ENCODE peak calls at places on chromosome 17, in nine cellular contexts. U, C, L, S, H, K, J, N and D are unnamed samples.

GRCh38 chr17:63358111-63358839 is 87.8 kb downstream of the CYB561 start:
- DNase-seq in U (no peak), C (no peak), L (no peak), S (no peak), H (no peak), K (no peak), J (no peak), N (no peak), D (no peak)

GRCh38 chr17:37368577-37368976 is 7.2 kb upstream of the C17orf78 start:
- DNase-seq in U (no peak), C (no peak), L (no peak), S (no peak), H (no peak), K (no peak), J (no peak), N (no peak), D (no peak)

GRCh38 chr17:66753126-66753920 is 81.6 kb upstream of the CACNG5 start:
- DNase-seq in U (no peak), C (no peak), L (no peak), S (no peak), H (no peak), K (no peak), J (no peak), N (no peak), D (no peak)

GRCh38 chr17:66466421-66466820 is 164.0 kb downstream of the PRKCA start:
- DNase-seq in U (no peak), C (no peak), L (no peak), S (no peak), H (no peak), K (no peak), J (no peak), N (no peak), D (no peak)

GRCh38 chr17:15440347-15440746 is 27.1 kb downstream of the CDRT4 start:
- DNase-seq in U (no peak), C (no peak), L (no peak), S (no peak), H (no peak), K (no peak), J (no peak), N (no peak), D (peak)

GRCh38 chr17:72173475-72174116 is 52.8 kb downstream of the SOX9 start:
- DNase-seq in U (no peak), C (no peak), L (no peak), S (no peak), H (no peak), K (no peak), J (no peak), N (no peak), D (peak)

GRCh38 chr17:79750650-79751545 is 20.2 kb downstream of the ENPP7 start:
- DNase-seq in U (no peak), C (no peak), L (no peak), S (no peak), H (peak), K (no peak), J (no peak), N (no peak), D (no peak)

GRCh38 chr17:49784636-49785035 is 3.8 kb upstream of the KAT7 start:
- DNase-seq in U (no peak), C (no peak), L (no peak), S (no peak), H (no peak), K (no peak), J (no peak), N (no peak), D (no peak)

GRCh38 chr17:79699386-79700036 is 31.2 kb upstream of the ENPP7 start:
- DNase-seq in U (no peak), C (no peak), L (no peak), S (no peak), H (no peak), K (no peak), J (no peak), N (no peak), D (no peak)

GRCh38 chr17:4631836-4632582 is 9.5 kb downstream of the ALOX15 start:
- DNase-seq in U (no peak), C (no peak), L (no peak), S (no peak), H (no peak), K (no peak), J (no peak), N (no peak), D (no peak)

GRCh38 chr17:65523411-65523810 is 38.0 kb downstream of the AXIN2 start:
- DNase-seq in U (no peak), C (no peak), L (no peak), S (no peak), H (no peak), K (no peak), J (no peak), N (no peak), D (no peak)

GRCh38 chr17:79732804-79733691 is 2.3 kb downstream of the ENPP7 start:
- DNase-seq in U (no peak), C (peak), L (peak), S (peak), H (no peak), K (no peak), J (no peak), N (no peak), D (no peak)

GRCh38 chr17:46720408-46720807 is 98.1 kb downstream of the WNT3 start:
- DNase-seq in U (no peak), C (no peak), L (no peak), S (no peak), H (no peak), K (no peak), J (no peak), N (no peak), D (no peak)

GRCh38 chr17:66620528-66620927 is 214.4 kb upstream of the CACNG5 start:
- DNase-seq in U (no peak), C (no peak), L (no peak), S (no peak), H (no peak), K (no peak), J (no peak), N (no peak), D (no peak)

GRCh38 chr17:55710829-55711496 is 11.7 kb downstream of the TMEM100 start:
- DNase-seq in U (no peak), C (no peak), L (no peak), S (no peak), H (no peak), K (no peak), J (no peak), N (no peak), D (peak)

GRCh38 chr17:72192409-72193192 is 71.8 kb downstream of the SOX9 start:
- DNase-seq in U (peak), C (no peak), L (peak), S (no peak), H (no peak), K (no peak), J (no peak), N (peak), D (no peak)

GRCh38 chr17:45261577-45262515 is at the start of gene SPATA32:
- DNase-seq in U (peak), C (peak), L (no peak), S (peak), H (peak), K (no peak), J (peak), N (peak), D (peak)

GRCh38 chr17:38705523-38705802 is 390 bp downstream of the MLLT6 start:
- DNase-seq in U (no peak), C (no peak), L (no peak), S (peak), H (no peak), K (no peak), J (no peak), N (no peak), D (no peak)

GRCh38 chr17:27550974-27551505 is 79.9 kb upstream of the LGALS9 start:
- DNase-seq in U (no peak), C (no peak), L (no peak), S (no peak), H (no peak), K (no peak), J (no peak), N (no peak), D (peak)

GRCh38 chr17:80009391-80010282 is 26.0 kb downstream of the TBC1D16 start:
- DNase-seq in U (peak), C (peak), L (no peak), S (no peak), H (peak), K (no peak), J (no peak), N (no peak), D (no peak)

GRCh38 chr17:74851612-74852236 is 8.0 kb downstream of the GRIN2C start:
- DNase-seq in U (no peak), C (no peak), L (no peak), S (no peak), H (no peak), K (no peak), J (no peak), N (no peak), D (no peak)

GRCh38 chr17:50719144-50719923 is at the start of gene LUC7L3:
- DNase-seq in U (peak), C (peak), L (peak), S (peak), H (peak), K (peak), J (peak), N (peak), D (peak)

GRCh38 chr17:75344664-75345063 is 55.4 kb upstream of the SLC25A19 start:
- DNase-seq in U (no peak), C (no peak), L (no peak), S (peak), H (no peak), K (no peak), J (peak), N (no peak), D (no peak)

GRCh38 chr17:79022507-79022991 is 1.4 kb upstream of the C1QTNF1 start:
- DNase-seq in U (no peak), C (no peak), L (no peak), S (no peak), H (no peak), K (no peak), J (no peak), N (peak), D (peak)

GRCh38 chr17:18166894-18167293 is 16.7 kb upstream of the ALKBH5 start:
- DNase-seq in U (no peak), C (no peak), L (no peak), S (peak), H (no peak), K (no peak), J (no peak), N (no peak), D (peak)

GRCh38 chr17:63700528-63701441 is 860 bp upstream of the LIMD2 start:
- DNase-seq in U (peak), C (peak), L (no peak), S (peak), H (peak), K (no peak), J (peak), N (peak), D (peak)

GRCh38 chr17:44084921-44085320 is 14.4 kb downstream of the G6PC3 start:
- DNase-seq in U (no peak), C (no peak), L (no peak), S (no peak), H (no peak), K (no peak), J (no peak), N (no peak), D (no peak)

GRCh38 chr17:44086364-44087311 is 16.1 kb downstream of the G6PC3 start:
- DNase-seq in U (peak), C (no peak), L (no peak), S (no peak), H (no peak), K (no peak), J (peak), N (no peak), D (peak)

GRCh38 chr17:44084131-44084538 is 13.6 kb downstream of the G6PC3 start:
- DNase-seq in U (no peak), C (no peak), L (no peak), S (peak), H (no peak), K (no peak), J (no peak), N (no peak), D (no peak)

GRCh38 chr17:44088254-44088653 is 17.7 kb downstream of the G6PC3 start:
- DNase-seq in U (no peak), C (no peak), L (no peak), S (no peak), H (no peak), K (no peak), J (no peak), N (no peak), D (no peak)

GRCh38 chr17:44087319-44087718 is 16.8 kb downstream of the G6PC3 start:
- DNase-seq in U (no peak), C (no peak), L (no peak), S (no peak), H (no peak), K (no peak), J (no peak), N (no peak), D (no peak)
- H3K4me3 ChIP-seq in U (no peak), C (no peak), L (no peak), S (no peak), H (no peak), K (no peak), J (no peak), N (no peak), D (no peak)

GRCh38 chr17:8658800-8659199 is 28.3 kb upstream of the MYH10 start:
- DNase-seq in U (no peak), C (no peak), L (no peak), S (no peak), H (no peak), K (no peak), J (no peak), N (no peak), D (no peak)
- H3K27ac ChIP-seq in U (no peak), C (no peak), L (no peak), S (no peak), H (no peak), K (no peak), J (no peak), N (no peak), D (no peak)

DNA sequence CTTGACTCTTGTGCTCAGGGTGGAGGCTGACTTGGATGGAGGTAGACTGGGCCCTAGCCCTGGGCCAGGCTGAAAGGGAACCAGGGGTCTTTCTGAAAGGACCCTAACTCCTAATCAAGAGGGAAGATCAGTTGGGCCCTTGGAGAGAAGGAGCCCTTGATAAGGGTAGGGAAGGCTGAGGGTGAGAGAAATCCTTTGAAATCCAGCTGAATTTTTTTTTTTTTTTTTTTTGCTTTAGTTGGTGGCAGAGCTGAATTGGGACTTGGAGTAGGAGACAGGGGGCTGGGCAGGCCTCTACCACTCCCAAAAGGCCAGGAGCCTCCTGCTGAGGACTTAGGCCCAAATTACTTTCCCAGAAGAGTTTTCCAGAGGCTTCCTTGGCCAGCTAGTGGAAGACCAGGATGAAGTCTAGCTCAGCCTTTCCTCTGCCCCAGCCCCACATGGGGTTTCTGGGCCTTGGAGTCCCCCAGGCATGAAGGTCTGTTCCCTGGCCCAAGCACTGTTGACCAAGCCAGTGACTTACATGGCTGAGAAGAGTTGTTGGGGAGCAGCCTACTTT is 641 bp upstream of the HOXB3 start:
- DNase-seq in U (no peak), C (no peak), L (no peak), S (no peak), H (no peak), K (no peak), J (no peak), N (no peak), D (no peak)
- H3K4me3 ChIP-seq in U (no peak), C (no peak), L (no peak), S (no peak), H (no peak), K (no peak), J (no peak), N (no peak), D (no peak)

DNA sequence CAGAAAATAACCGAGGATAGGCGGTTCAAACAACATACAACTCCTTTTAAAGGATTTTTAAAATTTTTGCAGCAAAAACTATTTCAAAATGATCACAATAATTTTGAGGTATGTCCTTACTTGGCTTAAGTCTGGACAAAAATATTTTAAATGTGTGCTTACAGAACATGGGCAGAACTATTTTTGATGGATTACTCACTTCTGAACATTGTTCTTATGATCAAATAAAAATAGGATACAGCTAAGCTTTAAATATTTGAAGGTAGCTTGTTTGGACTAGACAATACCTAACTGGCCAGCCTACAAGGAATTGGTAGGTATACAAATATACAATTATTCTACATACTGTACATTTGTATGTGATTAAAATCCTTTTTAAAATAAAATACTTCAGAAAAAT is 14.3 kb upstream of the INTS2 start:
- DNase-seq in U (no peak), C (no peak), L (no peak), S (no peak), H (no peak), K (no peak), J (no peak), N (no peak), D (no peak)
- H3K27ac ChIP-seq in U (peak), C (no peak), L (no peak), S (no peak), H (no peak), K (no peak), J (no peak), N (no peak), D (no peak)

DNA sequence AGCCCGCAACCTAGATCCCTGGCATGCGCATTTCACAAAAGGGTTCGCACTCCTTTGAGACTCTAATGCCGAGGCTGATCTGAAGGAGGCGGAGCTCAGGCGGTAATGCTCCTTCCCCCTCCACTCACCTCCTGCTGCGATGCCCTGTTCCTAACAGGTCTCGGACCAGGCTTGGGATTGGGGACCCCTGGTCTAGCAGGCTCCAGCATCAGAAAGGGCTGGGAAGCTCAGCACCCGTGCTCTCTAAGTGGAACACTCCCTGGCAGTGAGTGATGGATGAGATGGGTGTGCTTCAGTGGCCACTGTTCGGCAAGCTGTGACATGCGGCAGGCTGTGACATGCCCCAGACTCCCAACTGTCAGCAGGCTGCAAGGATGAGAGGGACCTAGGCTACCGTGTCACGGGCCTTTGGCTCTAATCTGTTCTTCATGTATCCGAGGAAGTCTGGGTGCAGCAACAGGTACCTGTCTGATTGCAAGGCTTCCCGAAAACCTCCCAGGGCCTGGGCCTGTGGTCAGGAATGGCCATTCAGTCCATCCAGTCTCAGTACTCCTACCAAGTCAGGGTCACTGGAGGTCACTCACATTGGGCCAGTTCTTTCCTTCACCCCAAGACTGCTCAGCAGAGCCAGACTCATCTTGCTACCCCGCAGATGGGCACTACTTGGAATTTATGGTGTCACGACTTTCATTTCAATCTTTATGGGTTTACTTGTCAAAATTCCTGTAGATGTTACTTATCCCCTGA is 1.3 kb upstream of the ST6GALNAC2 start:
- DNase-seq in U (no peak), C (no peak), L (no peak), S (no peak), H (no peak), K (no peak), J (no peak), N (no peak), D (no peak)
- H3K4me3 ChIP-seq in U (no peak), C (no peak), L (no peak), S (no peak), H (no peak), K (peak), J (no peak), N (no peak), D (no peak)

GRCh38 chr17:57706761-57707160 is 38.3 kb downstream of the CCDC182 start:
- DNase-seq in U (no peak), C (no peak), L (peak), S (no peak), H (no peak), K (no peak), J (no peak), N (no peak), D (no peak)

GRCh38 chr17:57704448-57704847 is 40.7 kb downstream of the CCDC182 start:
- DNase-seq in U (no peak), C (no peak), L (peak), S (no peak), H (no peak), K (no peak), J (no peak), N (no peak), D (no peak)

GRCh38 chr17:57705921-57706695 is 39.0 kb downstream of the CCDC182 start:
- DNase-seq in U (no peak), C (no peak), L (peak), S (no peak), H (no peak), K (no peak), J (no peak), N (no peak), D (no peak)

GRCh38 chr17:57707892-57708291 is 37.2 kb downstream of the CCDC182 start:
- DNase-seq in U (peak), C (no peak), L (peak), S (no peak), H (no peak), K (no peak), J (no peak), N (no peak), D (no peak)

GRCh38 chr17:57708401-57708800 is 36.7 kb downstream of the CCDC182 start:
- DNase-seq in U (no peak), C (no peak), L (peak), S (no peak), H (no peak), K (no peak), J (no peak), N (no peak), D (no peak)
- H3K27ac ChIP-seq in U (peak), C (no peak), L (no peak), S (no peak), H (no peak), K (no peak), J (no peak), N (peak), D (no peak)